ENCODE peak calls at places on chromosomes 1 and 21, in eight cellular contexts. One of them, this sample, is unnamed.

GRCh38 chr1:38586993-38587646 is 272.5 kb downstream of the RRAGC start:
- DNase-seq in GM12865: peak
- DNase-seq in K562: peak
- DNase-seq in WTC11: peak
- DNase-seq in endodermal cell: peak
- DNase-seq in cardiac fibroblast: peak
- DNase-seq in heart left ventricle: no peak
- DNase-seq in nephron progenitor cell: peak
- DNase-seq in this sample: peak

GRCh38 chr1:42171679-42172266 is 7.2 kb upstream of the GUCA2A start:
- DNase-seq in GM12865: no peak
- DNase-seq in K562: no peak
- DNase-seq in endodermal cell: peak
- DNase-seq in heart left ventricle: no peak
- DNase-seq in WTC11: no peak
- DNase-seq in nephron progenitor cell: no peak
- DNase-seq in cardiac fibroblast: no peak
- DNase-seq in this sample: no peak

GRCh38 chr1:54475357-54476230 is 69.4 kb upstream of the SSBP3 start:
- DNase-seq in K562: no peak
- DNase-seq in cardiac fibroblast: no peak
- DNase-seq in endodermal cell: peak
- DNase-seq in heart left ventricle: no peak
- DNase-seq in nephron progenitor cell: peak
- DNase-seq in WTC11: peak
- DNase-seq in GM12865: no peak
- DNase-seq in this sample: no peak

GRCh38 chr1:207751790-207752455 is at the start of gene CD46:
- DNase-seq in WTC11: peak
- DNase-seq in cardiac fibroblast: peak
- DNase-seq in nephron progenitor cell: peak
- DNase-seq in K562: peak
- DNase-seq in GM12865: peak
- DNase-seq in heart left ventricle: peak
- DNase-seq in endodermal cell: peak
- DNase-seq in this sample: peak

GRCh38 chr21:25956993-25957714 is 213.4 kb downstream of the APP start:
- DNase-seq in K562: no peak
- DNase-seq in endodermal cell: no peak
- DNase-seq in nephron progenitor cell: no peak
- DNase-seq in GM12865: no peak
- DNase-seq in cardiac fibroblast: peak
- DNase-seq in WTC11: no peak
- DNase-seq in heart left ventricle: no peak
- DNase-seq in this sample: no peak

GRCh38 chr1:199226163-199226562 is 587.3 kb downstream of the PTPRC start:
- DNase-seq in cardiac fibroblast: peak
- DNase-seq in endodermal cell: no peak
- DNase-seq in nephron progenitor cell: no peak
- DNase-seq in heart left ventricle: no peak
- DNase-seq in GM12865: peak
- DNase-seq in WTC11: no peak
- DNase-seq in K562: no peak
- DNase-seq in this sample: no peak

GRCh38 chr1:22789356-22789994 is 78.8 kb downstream of the EPHB2 start:
- DNase-seq in GM12865: no peak
- DNase-seq in nephron progenitor cell: no peak
- DNase-seq in cardiac fibroblast: no peak
- DNase-seq in K562: no peak
- DNase-seq in WTC11: no peak
- DNase-seq in endodermal cell: no peak
- DNase-seq in heart left ventricle: no peak
- DNase-seq in this sample: no peak

GRCh38 chr1:20731057-20731991 is 1.2 kb downstream of the SH2D5 start:
- DNase-seq in nephron progenitor cell: no peak
- DNase-seq in heart left ventricle: no peak
- DNase-seq in endodermal cell: peak
- DNase-seq in cardiac fibroblast: no peak
- DNase-seq in WTC11: no peak
- DNase-seq in GM12865: no peak
- DNase-seq in K562: no peak
- DNase-seq in this sample: no peak

GRCh38 chr1:182596934-182597333 is 7.3 kb downstream of the RGS16 start:
- DNase-seq in GM12865: no peak
- DNase-seq in WTC11: no peak
- DNase-seq in K562: no peak
- DNase-seq in endodermal cell: no peak
- DNase-seq in heart left ventricle: no peak
- DNase-seq in cardiac fibroblast: no peak
- DNase-seq in nephron progenitor cell: no peak
- DNase-seq in this sample: no peak

GRCh38 chr1:192461684-192462083 is 113.9 kb upstream of the RGS1 start:
- DNase-seq in WTC11: no peak
- DNase-seq in K562: no peak
- DNase-seq in heart left ventricle: no peak
- DNase-seq in cardiac fibroblast: no peak
- DNase-seq in endodermal cell: no peak
- DNase-seq in nephron progenitor cell: no peak
- DNase-seq in GM12865: no peak
- DNase-seq in this sample: no peak

GRCh38 chr1:8604041-8604942 is 213.1 kb downstream of the RERE start:
- DNase-seq in GM12865: peak
- DNase-seq in heart left ventricle: no peak
- DNase-seq in K562: no peak
- DNase-seq in WTC11: no peak
- DNase-seq in endodermal cell: no peak
- DNase-seq in cardiac fibroblast: no peak
- DNase-seq in nephron progenitor cell: no peak
- DNase-seq in this sample: no peak

GRCh38 chr1:111099289-111099688 is 40.6 kb downstream of the DRAM2 start:
- DNase-seq in endodermal cell: no peak
- DNase-seq in cardiac fibroblast: no peak
- DNase-seq in nephron progenitor cell: no peak
- DNase-seq in WTC11: no peak
- DNase-seq in K562: no peak
- DNase-seq in GM12865: no peak
- DNase-seq in heart left ventricle: no peak
- DNase-seq in this sample: no peak

GRCh38 chr1:19309123-19309813 is 2.7 kb downstream of the AKR7A2 start:
- DNase-seq in heart left ventricle: no peak
- DNase-seq in WTC11: no peak
- DNase-seq in endodermal cell: no peak
- DNase-seq in cardiac fibroblast: peak
- DNase-seq in GM12865: no peak
- DNase-seq in nephron progenitor cell: no peak
- DNase-seq in K562: no peak
- DNase-seq in this sample: no peak

GRCh38 chr1:65393345-65393744 is 27.1 kb upstream of the LEPR start:
- DNase-seq in cardiac fibroblast: peak
- DNase-seq in nephron progenitor cell: no peak
- DNase-seq in GM12865: peak
- DNase-seq in WTC11: no peak
- DNase-seq in heart left ventricle: no peak
- DNase-seq in endodermal cell: no peak
- DNase-seq in K562: no peak
- DNase-seq in this sample: no peak

GRCh38 chr1:61310538-61310937 is 228.2 kb downstream of the NFIA start:
- DNase-seq in cardiac fibroblast: no peak
- DNase-seq in nephron progenitor cell: no peak
- DNase-seq in heart left ventricle: no peak
- DNase-seq in endodermal cell: no peak
- DNase-seq in GM12865: no peak
- DNase-seq in WTC11: no peak
- DNase-seq in K562: no peak
- DNase-seq in this sample: no peak

GRCh38 chr1:6625579-6626149 is 996 bp downstream of the THAP3 start:
- DNase-seq in endodermal cell: no peak
- DNase-seq in GM12865: peak
- DNase-seq in cardiac fibroblast: peak
- DNase-seq in WTC11: no peak
- DNase-seq in K562: no peak
- DNase-seq in heart left ventricle: no peak
- DNase-seq in nephron progenitor cell: no peak
- DNase-seq in this sample: peak

GRCh38 chr1:226946841-226947240 is 6.7 kb downstream of the COQ8A start:
- DNase-seq in K562: no peak
- DNase-seq in nephron progenitor cell: no peak
- DNase-seq in GM12865: no peak
- DNase-seq in WTC11: no peak
- DNase-seq in endodermal cell: no peak
- DNase-seq in cardiac fibroblast: no peak
- DNase-seq in heart left ventricle: no peak
- DNase-seq in this sample: no peak

GRCh38 chr1:153790282-153790995 is 15.2 kb downstream of the SLC27A3 start:
- DNase-seq in cardiac fibroblast: peak
- DNase-seq in endodermal cell: no peak
- DNase-seq in K562: no peak
- DNase-seq in WTC11: peak
- DNase-seq in nephron progenitor cell: no peak
- DNase-seq in heart left ventricle: peak
- DNase-seq in GM12865: peak
- DNase-seq in this sample: no peak

GRCh38 chr1:197917813-197918646 is 858 bp downstream of the LHX9 start:
- DNase-seq in nephron progenitor cell: peak
- DNase-seq in WTC11: no peak
- DNase-seq in heart left ventricle: no peak
- DNase-seq in K562: no peak
- DNase-seq in GM12865: no peak
- DNase-seq in cardiac fibroblast: no peak
- DNase-seq in endodermal cell: peak
- DNase-seq in this sample: no peak

GRCh38 chr1:234412830-234413229 is 39.6 kb downstream of the COA6 start:
- DNase-seq in endodermal cell: no peak
- DNase-seq in GM12865: no peak
- DNase-seq in nephron progenitor cell: no peak
- DNase-seq in heart left ventricle: no peak
- DNase-seq in cardiac fibroblast: no peak
- DNase-seq in WTC11: no peak
- DNase-seq in K562: no peak
- DNase-seq in this sample: no peak

GRCh38 chr1:234405676-234406075 is 32.4 kb downstream of the COA6 start:
- DNase-seq in heart left ventricle: no peak
- DNase-seq in GM12865: no peak
- DNase-seq in nephron progenitor cell: no peak
- DNase-seq in WTC11: no peak
- DNase-seq in endodermal cell: no peak
- DNase-seq in K562: no peak
- DNase-seq in cardiac fibroblast: no peak
- DNase-seq in this sample: no peak

GRCh38 chr1:234408757-234409156 is 35.5 kb downstream of the COA6 start:
- DNase-seq in K562: no peak
- DNase-seq in endodermal cell: no peak
- DNase-seq in GM12865: no peak
- DNase-seq in WTC11: no peak
- DNase-seq in nephron progenitor cell: no peak
- DNase-seq in cardiac fibroblast: no peak
- DNase-seq in heart left ventricle: no peak
- DNase-seq in this sample: no peak

GRCh38 chr1:234406871-234407270 is 33.6 kb downstream of the COA6 start:
- DNase-seq in K562: no peak
- DNase-seq in WTC11: no peak
- DNase-seq in cardiac fibroblast: no peak
- DNase-seq in heart left ventricle: no peak
- DNase-seq in GM12865: no peak
- DNase-seq in nephron progenitor cell: no peak
- DNase-seq in endodermal cell: no peak
- DNase-seq in this sample: no peak

DNA sequence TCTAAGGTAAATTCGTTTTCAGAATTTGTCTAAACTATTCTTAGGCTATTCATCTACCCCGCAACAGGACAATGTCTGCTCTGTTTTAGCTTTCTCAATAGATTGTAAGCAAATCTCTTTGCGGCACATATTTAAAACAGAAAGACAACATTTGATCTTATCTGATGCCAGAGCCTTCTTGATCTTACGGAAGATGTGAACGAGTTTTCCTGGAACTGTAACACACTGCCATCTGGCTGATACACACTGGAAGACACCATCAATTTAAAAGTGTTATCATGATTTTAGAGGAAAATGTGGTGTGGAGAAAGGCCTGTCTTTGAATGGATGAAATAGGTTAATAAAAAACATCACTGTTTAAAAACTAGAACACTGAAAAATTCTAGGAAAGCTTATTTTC is 36.1 kb downstream of the COA6 start:
- DNase-seq in cardiac fibroblast: no peak
- DNase-seq in heart left ventricle: no peak
- DNase-seq in WTC11: no peak
- DNase-seq in K562: no peak
- DNase-seq in GM12865: no peak
- DNase-seq in nephron progenitor cell: no peak
- DNase-seq in endodermal cell: no peak
- DNase-seq in this sample: no peak
- TF ChIP-seq CTCF in cardiac fibroblast: no peak
- TF ChIP-seq CTCF in heart left ventricle: no peak
- TF ChIP-seq CTCF in WTC11: no peak
- TF ChIP-seq CTCF in K562: no peak
- TF ChIP-seq CTCF in GM12865: no peak
- TF ChIP-seq CTCF in nephron progenitor cell: no peak
- TF ChIP-seq CTCF in endodermal cell: peak
- TF ChIP-seq CTCF in this sample: no peak

GRCh38 chr1:2875677-2876531 is 74.4 kb upstream of the TTC34 start:
- DNase-seq in endodermal cell: no peak
- DNase-seq in GM12865: no peak
- DNase-seq in nephron progenitor cell: peak
- DNase-seq in cardiac fibroblast: no peak
- DNase-seq in heart left ventricle: no peak
- DNase-seq in WTC11: peak
- DNase-seq in K562: peak
- DNase-seq in this sample: no peak
- TF ChIP-seq CTCF in endodermal cell: no peak
- TF ChIP-seq CTCF in GM12865: no peak
- TF ChIP-seq CTCF in nephron progenitor cell: no peak
- TF ChIP-seq CTCF in cardiac fibroblast: no peak
- TF ChIP-seq CTCF in heart left ventricle: peak
- TF ChIP-seq CTCF in WTC11: no peak
- TF ChIP-seq CTCF in K562: peak
- TF ChIP-seq CTCF in this sample: no peak

GRCh38 chr1:176949033-176949662 is 215.4 kb downstream of the ASTN1 start:
- DNase-seq in GM12865: peak
- DNase-seq in cardiac fibroblast: peak
- DNase-seq in heart left ventricle: peak
- DNase-seq in K562: peak
- DNase-seq in nephron progenitor cell: peak
- DNase-seq in WTC11: peak
- DNase-seq in endodermal cell: peak
- DNase-seq in this sample: peak
- TF ChIP-seq CTCF in GM12865: peak
- TF ChIP-seq CTCF in cardiac fibroblast: peak
- TF ChIP-seq CTCF in heart left ventricle: peak
- TF ChIP-seq CTCF in K562: peak
- TF ChIP-seq CTCF in nephron progenitor cell: peak
- TF ChIP-seq CTCF in WTC11: peak
- TF ChIP-seq CTCF in endodermal cell: peak
- TF ChIP-seq CTCF in this sample: peak

DNA sequence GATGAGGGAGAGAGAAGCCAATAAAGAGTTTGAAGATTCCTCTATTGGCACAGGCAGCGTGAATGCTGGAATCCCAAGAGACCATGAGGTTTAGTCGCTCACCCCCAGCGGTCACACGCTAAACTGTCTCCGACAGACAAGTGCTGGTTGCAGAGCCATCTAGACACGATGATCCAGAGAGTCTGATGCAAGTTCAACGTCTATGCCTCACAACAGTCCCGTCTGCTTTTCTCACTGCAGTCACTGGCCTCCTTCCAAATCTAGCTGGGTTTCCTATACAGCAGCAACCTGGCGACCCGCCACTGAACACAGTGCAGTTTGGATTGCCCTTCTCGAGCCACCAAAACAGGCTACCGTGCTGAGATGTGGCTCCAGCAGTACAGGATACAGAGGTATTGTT is 98.6 kb upstream of the KRTAP19-8 start:
- DNase-seq in nephron progenitor cell: no peak
- DNase-seq in WTC11: no peak
- DNase-seq in GM12865: peak
- DNase-seq in heart left ventricle: no peak
- DNase-seq in K562: no peak
- DNase-seq in cardiac fibroblast: peak
- DNase-seq in endodermal cell: no peak
- DNase-seq in this sample: no peak
- TF ChIP-seq CTCF in nephron progenitor cell: no peak
- TF ChIP-seq CTCF in WTC11: no peak
- TF ChIP-seq CTCF in GM12865: peak
- TF ChIP-seq CTCF in heart left ventricle: no peak
- TF ChIP-seq CTCF in K562: no peak
- TF ChIP-seq CTCF in cardiac fibroblast: peak
- TF ChIP-seq CTCF in endodermal cell: no peak
- TF ChIP-seq CTCF in this sample: no peak

This sample was measured in neural crest cell.